ENCODE peak calls at places on chromosomes 7 and 10, in eight cellular contexts. One of them, this sample, is unnamed. For H3K4me1, the result is how much of the 10 kb centered on the place peaks cover.

GRCh38 chr7:138887872-138888656 is 90.1 kb upstream of the ATP6V0A4 start:
- DNase-seq in CD4-positive, alpha-beta memory T cell: no peak
- DNase-seq in sigmoid colon: no peak
- DNase-seq in PC-9: no peak
- DNase-seq in upper lobe of left lung: no peak
- DNase-seq in cardiac muscle cell: no peak
- DNase-seq in aorta: no peak
- DNase-seq in left ventricle myocardium inferior: no peak
- DNase-seq in this sample: no peak

GRCh38 chr10:77682408-77683087 is 44.9 kb upstream of the KCNMA1 start:
- DNase-seq in CD4-positive, alpha-beta memory T cell: no peak
- DNase-seq in sigmoid colon: no peak
- DNase-seq in PC-9: no peak
- DNase-seq in upper lobe of left lung: no peak
- DNase-seq in cardiac muscle cell: no peak
- DNase-seq in aorta: no peak
- DNase-seq in left ventricle myocardium inferior: no peak
- DNase-seq in this sample: no peak

GRCh38 chr7:136997735-136998134 is 129.3 kb downstream of the CHRM2 start:
- DNase-seq in CD4-positive, alpha-beta memory T cell: no peak
- DNase-seq in sigmoid colon: no peak
- DNase-seq in PC-9: no peak
- DNase-seq in upper lobe of left lung: no peak
- DNase-seq in cardiac muscle cell: no peak
- DNase-seq in aorta: no peak
- DNase-seq in left ventricle myocardium inferior: no peak
- DNase-seq in this sample: no peak

GRCh38 chr7:134368851-134369533 is 52.3 kb upstream of the SLC35B4 start:
- DNase-seq in CD4-positive, alpha-beta memory T cell: no peak
- DNase-seq in sigmoid colon: no peak
- DNase-seq in PC-9: peak
- DNase-seq in upper lobe of left lung: no peak
- DNase-seq in cardiac muscle cell: no peak
- DNase-seq in aorta: no peak
- DNase-seq in left ventricle myocardium inferior: no peak
- DNase-seq in this sample: no peak

GRCh38 chr7:53521638-53522184 is 486.3 kb downstream of the POM121L12 start:
- DNase-seq in CD4-positive, alpha-beta memory T cell: no peak
- DNase-seq in sigmoid colon: no peak
- DNase-seq in PC-9: no peak
- DNase-seq in upper lobe of left lung: no peak
- DNase-seq in cardiac muscle cell: no peak
- DNase-seq in aorta: no peak
- DNase-seq in left ventricle myocardium inferior: no peak
- DNase-seq in this sample: no peak

GRCh38 chr7:90999989-91000979 is 263.9 kb upstream of the FZD1 start:
- DNase-seq in CD4-positive, alpha-beta memory T cell: no peak
- DNase-seq in sigmoid colon: no peak
- DNase-seq in PC-9: no peak
- DNase-seq in upper lobe of left lung: no peak
- DNase-seq in cardiac muscle cell: no peak
- DNase-seq in aorta: no peak
- DNase-seq in left ventricle myocardium inferior: no peak
- DNase-seq in this sample: no peak

GRCh38 chr10:97321032-97321806 is 2.1 kb downstream of the FRAT1 start:
- DNase-seq in CD4-positive, alpha-beta memory T cell: no peak
- DNase-seq in sigmoid colon: peak
- DNase-seq in PC-9: no peak
- DNase-seq in upper lobe of left lung: peak
- DNase-seq in cardiac muscle cell: no peak
- DNase-seq in aorta: peak
- DNase-seq in left ventricle myocardium inferior: peak
- DNase-seq in this sample: peak

GRCh38 chr10:76488602-76489001 is 1057.2 kb downstream of the LRMDA start:
- DNase-seq in CD4-positive, alpha-beta memory T cell: no peak
- DNase-seq in sigmoid colon: no peak
- DNase-seq in PC-9: no peak
- DNase-seq in upper lobe of left lung: no peak
- DNase-seq in cardiac muscle cell: no peak
- DNase-seq in aorta: no peak
- DNase-seq in left ventricle myocardium inferior: no peak
- DNase-seq in this sample: no peak

GRCh38 chr10:122116331-122116730 is 127.4 kb downstream of the TACC2 start:
- DNase-seq in CD4-positive, alpha-beta memory T cell: no peak
- DNase-seq in sigmoid colon: no peak
- DNase-seq in PC-9: no peak
- DNase-seq in upper lobe of left lung: no peak
- DNase-seq in cardiac muscle cell: no peak
- DNase-seq in aorta: no peak
- DNase-seq in left ventricle myocardium inferior: no peak
- DNase-seq in this sample: no peak

GRCh38 chr10:131657985-131658330 is 242.8 kb upstream of the PPP2R2D start:
- DNase-seq in CD4-positive, alpha-beta memory T cell: no peak
- DNase-seq in sigmoid colon: peak
- DNase-seq in PC-9: no peak
- DNase-seq in upper lobe of left lung: no peak
- DNase-seq in cardiac muscle cell: no peak
- DNase-seq in aorta: peak
- DNase-seq in left ventricle myocardium inferior: no peak
- DNase-seq in this sample: no peak

GRCh38 chr10:13758302-13758701 is 171.5 kb downstream of the PRPF18 start:
- DNase-seq in CD4-positive, alpha-beta memory T cell: no peak
- DNase-seq in sigmoid colon: no peak
- DNase-seq in PC-9: no peak
- DNase-seq in upper lobe of left lung: no peak
- DNase-seq in cardiac muscle cell: peak
- DNase-seq in aorta: no peak
- DNase-seq in left ventricle myocardium inferior: no peak
- DNase-seq in this sample: no peak

GRCh38 chr10:76342996-76343395 is 911.6 kb downstream of the LRMDA start:
- DNase-seq in CD4-positive, alpha-beta memory T cell: no peak
- DNase-seq in sigmoid colon: no peak
- DNase-seq in PC-9: no peak
- DNase-seq in upper lobe of left lung: no peak
- DNase-seq in cardiac muscle cell: no peak
- DNase-seq in aorta: no peak
- DNase-seq in left ventricle myocardium inferior: no peak
- DNase-seq in this sample: no peak

GRCh38 chr7:117250801-117251200 is 72.1 kb downstream of the WNT2 start:
- DNase-seq in CD4-positive, alpha-beta memory T cell: no peak
- DNase-seq in sigmoid colon: no peak
- DNase-seq in PC-9: no peak
- DNase-seq in upper lobe of left lung: no peak
- DNase-seq in cardiac muscle cell: no peak
- DNase-seq in aorta: no peak
- DNase-seq in left ventricle myocardium inferior: no peak
- DNase-seq in this sample: no peak

GRCh38 chr10:44506386-44506785 is 121.5 kb upstream of the CXCL12 start:
- DNase-seq in CD4-positive, alpha-beta memory T cell: no peak
- DNase-seq in sigmoid colon: no peak
- DNase-seq in PC-9: no peak
- DNase-seq in upper lobe of left lung: no peak
- DNase-seq in cardiac muscle cell: no peak
- DNase-seq in aorta: no peak
- DNase-seq in left ventricle myocardium inferior: no peak
- DNase-seq in this sample: no peak

GRCh38 chr7:6012355-6013104 is 3.5 kb downstream of the AIMP2 start:
- DNase-seq in CD4-positive, alpha-beta memory T cell: no peak
- DNase-seq in sigmoid colon: no peak
- DNase-seq in PC-9: no peak
- DNase-seq in upper lobe of left lung: peak
- DNase-seq in cardiac muscle cell: no peak
- DNase-seq in aorta: no peak
- DNase-seq in left ventricle myocardium inferior: no peak
- DNase-seq in this sample: no peak

GRCh38 chr10:119542990-119543813 is 683 bp upstream of the RGS10 start:
- DNase-seq in CD4-positive, alpha-beta memory T cell: peak
- DNase-seq in sigmoid colon: peak
- DNase-seq in PC-9: peak
- DNase-seq in upper lobe of left lung: peak
- DNase-seq in cardiac muscle cell: peak
- DNase-seq in aorta: peak
- DNase-seq in left ventricle myocardium inferior: peak
- DNase-seq in this sample: peak

GRCh38 chr7:42247301-42247700 is 10.3 kb upstream of the GLI3 start:
- DNase-seq in CD4-positive, alpha-beta memory T cell: no peak
- DNase-seq in sigmoid colon: no peak
- DNase-seq in PC-9: no peak
- DNase-seq in upper lobe of left lung: no peak
- DNase-seq in cardiac muscle cell: no peak
- DNase-seq in aorta: no peak
- DNase-seq in left ventricle myocardium inferior: no peak
- DNase-seq in this sample: no peak

GRCh38 chr10:132704008-132704814 is 81.7 kb downstream of the NKX6-2 start:
- DNase-seq in CD4-positive, alpha-beta memory T cell: no peak
- DNase-seq in sigmoid colon: peak
- DNase-seq in PC-9: no peak
- DNase-seq in upper lobe of left lung: no peak
- DNase-seq in cardiac muscle cell: no peak
- DNase-seq in aorta: peak
- DNase-seq in left ventricle myocardium inferior: peak
- DNase-seq in this sample: peak

GRCh38 chr7:142088022-142088714 is 23.4 kb upstream of the MGAM2 start:
- DNase-seq in CD4-positive, alpha-beta memory T cell: no peak
- DNase-seq in sigmoid colon: no peak
- DNase-seq in PC-9: no peak
- DNase-seq in upper lobe of left lung: no peak
- DNase-seq in cardiac muscle cell: no peak
- DNase-seq in aorta: no peak
- DNase-seq in left ventricle myocardium inferior: no peak
- DNase-seq in this sample: no peak

GRCh38 chr10:98516352-98516751 is 69.6 kb upstream of the HPS1 start:
- DNase-seq in CD4-positive, alpha-beta memory T cell: no peak
- DNase-seq in sigmoid colon: no peak
- DNase-seq in PC-9: no peak
- DNase-seq in upper lobe of left lung: no peak
- DNase-seq in cardiac muscle cell: no peak
- DNase-seq in aorta: no peak
- DNase-seq in left ventricle myocardium inferior: no peak
- DNase-seq in this sample: no peak

GRCh38 chr7:11436317-11436716 is 395.7 kb downstream of the THSD7A start:
- DNase-seq in CD4-positive, alpha-beta memory T cell: no peak
- DNase-seq in sigmoid colon: no peak
- DNase-seq in PC-9: no peak
- DNase-seq in upper lobe of left lung: no peak
- DNase-seq in cardiac muscle cell: no peak
- DNase-seq in aorta: no peak
- DNase-seq in left ventricle myocardium inferior: no peak
- DNase-seq in this sample: no peak

GRCh38 chr7:143454091-143454729 is 11.0 kb downstream of the TAS2R60 start:
- DNase-seq in CD4-positive, alpha-beta memory T cell: no peak
- DNase-seq in sigmoid colon: no peak
- DNase-seq in PC-9: no peak
- DNase-seq in upper lobe of left lung: no peak
- DNase-seq in cardiac muscle cell: no peak
- DNase-seq in aorta: no peak
- DNase-seq in left ventricle myocardium inferior: no peak
- DNase-seq in this sample: no peak

GRCh38 chr7:94298943-94299342 is 95.8 kb upstream of the COL1A2 start:
- DNase-seq in CD4-positive, alpha-beta memory T cell: no peak
- DNase-seq in sigmoid colon: no peak
- DNase-seq in PC-9: no peak
- DNase-seq in upper lobe of left lung: no peak
- DNase-seq in cardiac muscle cell: no peak
- DNase-seq in aorta: no peak
- DNase-seq in left ventricle myocardium inferior: no peak
- DNase-seq in this sample: no peak
- H3K4me1 ChIP-seq in CD4-positive, alpha-beta memory T cell: under half
- H3K4me1 ChIP-seq in sigmoid colon: half or more
- H3K4me1 ChIP-seq in PC-9: under half
- H3K4me1 ChIP-seq in upper lobe of left lung: under half
- H3K4me1 ChIP-seq in cardiac muscle cell: under half
- H3K4me1 ChIP-seq in aorta: under half
- H3K4me1 ChIP-seq in left ventricle myocardium inferior: under half
- H3K4me1 ChIP-seq in this sample: under half

GRCh38 chr10:51075802-51076201 is 1.5 kb downstream of the PRKG1 start:
- DNase-seq in CD4-positive, alpha-beta memory T cell: no peak
- DNase-seq in sigmoid colon: no peak
- DNase-seq in PC-9: no peak
- DNase-seq in upper lobe of left lung: no peak
- DNase-seq in cardiac muscle cell: no peak
- DNase-seq in aorta: no peak
- DNase-seq in left ventricle myocardium inferior: no peak
- DNase-seq in this sample: no peak
- H3K4me3 ChIP-seq in CD4-positive, alpha-beta memory T cell: no peak
- H3K4me3 ChIP-seq in sigmoid colon: peak
- H3K4me3 ChIP-seq in PC-9: no peak
- H3K4me3 ChIP-seq in upper lobe of left lung: peak
- H3K4me3 ChIP-seq in cardiac muscle cell: no peak
- H3K4me3 ChIP-seq in aorta: peak
- H3K4me3 ChIP-seq in left ventricle myocardium inferior: peak
- H3K4me3 ChIP-seq in this sample: peak

DNA sequence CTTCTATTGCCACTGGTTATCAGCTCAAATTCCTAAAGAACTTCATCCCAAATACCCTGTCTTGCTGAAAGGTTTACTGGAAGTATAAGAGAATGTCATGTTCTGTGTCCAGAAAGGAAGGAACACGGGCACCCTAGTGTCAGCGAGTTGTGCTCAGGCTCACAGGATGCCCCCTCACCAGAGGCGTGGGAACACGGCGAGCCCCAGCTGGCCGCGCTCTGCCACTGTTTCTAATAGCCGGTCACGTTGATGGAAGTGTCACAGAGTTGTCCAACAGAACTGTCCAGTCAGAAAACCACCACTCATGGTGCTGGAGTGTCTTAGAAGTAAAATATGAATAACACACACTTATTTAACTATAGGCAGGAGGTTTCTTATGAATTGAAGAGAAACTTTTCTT is 72.8 kb downstream of the FIGNL1 start:
- DNase-seq in CD4-positive, alpha-beta memory T cell: no peak
- DNase-seq in sigmoid colon: no peak
- DNase-seq in PC-9: no peak
- DNase-seq in upper lobe of left lung: no peak
- DNase-seq in cardiac muscle cell: no peak
- DNase-seq in aorta: no peak
- DNase-seq in left ventricle myocardium inferior: no peak
- DNase-seq in this sample: no peak
- H3K4me1 ChIP-seq in CD4-positive, alpha-beta memory T cell: half or more
- H3K4me1 ChIP-seq in sigmoid colon: under half
- H3K4me1 ChIP-seq in PC-9: under half
- H3K4me1 ChIP-seq in upper lobe of left lung: under half
- H3K4me1 ChIP-seq in cardiac muscle cell: under half
- H3K4me1 ChIP-seq in aorta: under half
- H3K4me1 ChIP-seq in left ventricle myocardium inferior: under half
- H3K4me1 ChIP-seq in this sample: under half

DNA sequence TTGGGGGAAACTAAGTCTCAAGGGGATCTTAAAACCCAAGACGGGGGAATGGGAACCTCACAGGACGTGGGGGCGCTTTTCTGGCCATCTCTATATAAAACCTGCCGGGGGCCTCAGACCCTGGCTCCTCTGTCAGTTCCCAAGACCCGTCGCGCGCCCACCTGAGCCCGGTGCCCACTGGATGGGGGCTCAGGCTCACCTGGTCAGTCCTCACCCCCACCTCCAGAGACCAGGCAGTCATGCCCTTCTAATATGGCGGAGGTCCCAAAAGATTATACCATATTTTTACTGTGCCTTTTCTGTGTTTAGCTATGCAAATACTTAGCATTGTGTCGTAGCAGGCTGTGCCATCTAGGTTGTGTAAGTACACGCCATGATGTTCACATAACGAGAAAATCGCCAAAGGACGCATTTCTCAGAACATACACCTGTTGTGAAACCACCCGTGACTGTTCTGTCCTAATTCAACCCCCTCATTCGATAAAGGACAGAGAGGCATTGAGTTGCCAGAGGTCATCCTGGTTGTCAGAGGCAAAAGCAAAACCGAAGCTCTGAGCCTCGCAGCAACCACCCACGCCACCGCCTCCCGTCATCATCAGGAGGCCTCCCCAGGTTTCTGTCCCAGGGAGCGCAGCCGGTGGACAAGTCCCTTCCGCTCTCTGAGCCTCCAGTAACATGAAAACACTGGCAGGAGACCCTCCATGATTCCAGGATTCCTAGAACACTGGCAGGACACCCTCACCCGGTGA is 28.9 kb downstream of the OAT start:
- DNase-seq in CD4-positive, alpha-beta memory T cell: no peak
- DNase-seq in sigmoid colon: peak
- DNase-seq in PC-9: no peak
- DNase-seq in upper lobe of left lung: peak
- DNase-seq in cardiac muscle cell: no peak
- DNase-seq in aorta: peak
- DNase-seq in left ventricle myocardium inferior: no peak
- DNase-seq in this sample: no peak
- H3K4me3 ChIP-seq in CD4-positive, alpha-beta memory T cell: peak
- H3K4me3 ChIP-seq in sigmoid colon: peak
- H3K4me3 ChIP-seq in PC-9: peak
- H3K4me3 ChIP-seq in upper lobe of left lung: peak
- H3K4me3 ChIP-seq in cardiac muscle cell: no peak
- H3K4me3 ChIP-seq in aorta: no peak
- H3K4me3 ChIP-seq in left ventricle myocardium inferior: peak
- H3K4me3 ChIP-seq in this sample: no peak

This sample was measured in right cardiac atrium.